ENCODE peak calls at places on chromosomes 5 and 9, in seven cellular contexts. M is HFFc6, F is RWPE1, I is WTC11, Z is suprapubic skin, P is AG09309, J is mesothelial cell of epicardium. N is an unnamed sample.
A peak's percentile ranks its signal among the peaks of the same experiment; 100 is the strongest.

GRCh38 chr9:1460143-1460769 is 410.1 kb downstream of the DMRT2 start:
- DNase-seq in I (peak; percentile 28), M (no peak), P (no peak), F (peak; percentile 8), J (no peak), Z (no peak), N (no peak)

GRCh38 chr5:157108961-157109360 is at the start of gene HAVCR2:
- DNase-seq in Z (no peak), F (no peak), P (no peak), I (no peak), J (no peak), M (no peak), N (no peak)

GRCh38 chr9:20339611-20340010 is 282.7 kb downstream of the MLLT3 start:
- DNase-seq in J (no peak), P (no peak), F (no peak), M (no peak), Z (no peak), I (no peak), N (no peak)

GRCh38 chr5:137344723-137345322 is 154.3 kb downstream of the SPOCK1 start:
- DNase-seq in I (peak; percentile 74), Z (no peak), M (peak; percentile 67), P (peak; percentile 24), J (no peak), F (peak; percentile 29), N (peak; percentile 59)

GRCh38 chr9:123796618-123797484 is 133.1 kb downstream of the DENND1A start:
- DNase-seq in F (no peak), I (no peak), P (no peak), J (no peak), M (no peak), Z (no peak), N (no peak)

GRCh38 chr9:119667163-119667562 is 297.9 kb upstream of the BRINP1 start:
- DNase-seq in P (no peak), M (no peak), J (no peak), Z (no peak), F (no peak), I (no peak), N (no peak)

GRCh38 chr5:8907168-8907868 is 638.6 kb downstream of the SEMA5A start:
- DNase-seq in F (peak; percentile 79), M (peak; percentile 86), P (peak; percentile 62), I (no peak), J (no peak), Z (no peak), N (no peak)

GRCh38 chr5:101943784-101944183 is 352.3 kb downstream of the SLCO4C1 start:
- DNase-seq in F (no peak), P (no peak), Z (no peak), I (no peak), M (no peak), J (no peak), N (no peak)

GRCh38 chr9:94584555-94584954 is 9.1 kb downstream of the FBP2 start:
- DNase-seq in F (no peak), Z (no peak), I (no peak), P (no peak), J (no peak), M (no peak), N (no peak)

GRCh38 chr9:93890436-93890935 is 64.7 kb downstream of the BARX1 start:
- DNase-seq in M (no peak), Z (no peak), J (no peak), I (no peak), P (no peak), F (no peak), N (no peak)

GRCh38 chr5:124605516-124605915 is 140.9 kb downstream of the ZNF608 start:
- DNase-seq in I (no peak), F (no peak), P (no peak), M (no peak), Z (no peak), J (no peak), N (no peak)

GRCh38 chr9:87675466-87675865 is 50.5 kb upstream of the CTSL start:
- DNase-seq in P (no peak), M (no peak), F (no peak), I (no peak), J (no peak), Z (no peak), N (no peak)

GRCh38 chr5:178252258-178252657 is 19.7 kb upstream of the PHYKPL start:
- DNase-seq in M (no peak), P (no peak), I (no peak), J (no peak), Z (no peak), F (no peak), N (no peak)
- TF ChIP-seq CTCF in M (no peak), P (no peak), I (no peak), J (no peak), Z (no peak), F (no peak), N (no peak)

DNA sequence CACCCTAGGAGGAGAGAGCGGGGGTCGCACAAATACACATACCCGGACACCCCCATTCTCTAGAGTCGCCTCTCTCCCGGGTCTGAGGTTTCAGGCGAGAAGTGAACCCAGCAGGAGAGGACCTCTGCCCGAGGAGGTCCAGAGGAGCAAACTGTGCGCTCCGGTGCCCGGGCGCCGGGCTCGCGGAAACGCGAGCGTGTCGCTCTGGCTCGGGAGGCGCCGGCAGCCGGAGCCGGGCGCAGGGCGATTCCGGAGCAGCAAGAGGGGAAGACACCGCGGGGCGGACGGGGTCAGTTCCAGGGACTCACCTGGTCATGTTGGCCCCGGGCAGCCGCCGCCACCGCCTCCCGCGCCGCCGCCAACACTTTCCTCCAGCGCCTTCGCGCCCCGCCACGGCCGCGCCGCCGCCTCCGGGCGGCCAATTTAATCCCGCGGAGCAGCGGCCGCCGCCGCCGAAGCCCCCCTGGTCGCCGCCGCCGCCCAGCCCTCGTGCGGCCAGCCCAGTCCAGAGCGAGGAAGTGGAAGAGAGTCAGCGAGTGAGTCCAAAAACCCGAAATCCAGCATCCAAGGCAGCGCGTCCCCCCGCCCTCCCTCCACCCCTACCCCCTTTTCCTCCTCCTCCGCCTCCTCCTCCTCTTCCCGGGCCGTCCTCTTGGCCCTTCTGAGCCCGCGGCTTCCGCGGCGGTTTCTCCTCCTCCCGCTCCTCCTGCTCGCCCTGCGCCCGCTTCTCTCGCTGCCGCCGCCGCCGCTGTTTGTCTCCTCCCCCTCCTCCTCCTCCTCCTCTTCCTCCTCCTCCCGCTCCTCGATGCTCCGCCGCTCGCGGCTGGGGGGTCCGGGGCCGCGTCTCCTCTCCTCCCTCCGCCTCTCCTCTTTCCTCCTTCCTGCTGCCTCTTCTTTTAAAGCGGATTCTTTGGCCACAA is 1058.0 kb upstream of the DMAC1 start:
- DNase-seq in J (peak; percentile 70), P (no peak), I (peak; percentile 77), F (no peak), M (no peak), Z (no peak), N (peak; percentile 15)
- TF ChIP-seq CTCF in J (no peak), P (no peak), I (no peak), F (no peak), M (no peak), Z (no peak), N (no peak)

GRCh38 chr5:177520271-177520670 is 3.5 kb upstream of the DDX41 start:
- DNase-seq in Z (no peak), I (no peak), P (no peak), J (no peak), F (no peak), M (no peak), N (no peak)

GRCh38 chr5:177519463-177520235 is 2.9 kb upstream of the DDX41 start:
- DNase-seq in M (no peak), J (no peak), P (no peak), I (no peak), F (no peak), Z (no peak), N (no peak)

GRCh38 chr5:177523711-177524538 is 7.2 kb upstream of the DDX41 start:
- DNase-seq in P (no peak), I (no peak), M (no peak), Z (no peak), J (no peak), F (no peak), N (no peak)

GRCh38 chr5:177524539-177524900 is 7.8 kb upstream of the DDX41 start:
- DNase-seq in J (no peak), P (no peak), M (no peak), F (no peak), I (no peak), Z (no peak), N (no peak)

DNA sequence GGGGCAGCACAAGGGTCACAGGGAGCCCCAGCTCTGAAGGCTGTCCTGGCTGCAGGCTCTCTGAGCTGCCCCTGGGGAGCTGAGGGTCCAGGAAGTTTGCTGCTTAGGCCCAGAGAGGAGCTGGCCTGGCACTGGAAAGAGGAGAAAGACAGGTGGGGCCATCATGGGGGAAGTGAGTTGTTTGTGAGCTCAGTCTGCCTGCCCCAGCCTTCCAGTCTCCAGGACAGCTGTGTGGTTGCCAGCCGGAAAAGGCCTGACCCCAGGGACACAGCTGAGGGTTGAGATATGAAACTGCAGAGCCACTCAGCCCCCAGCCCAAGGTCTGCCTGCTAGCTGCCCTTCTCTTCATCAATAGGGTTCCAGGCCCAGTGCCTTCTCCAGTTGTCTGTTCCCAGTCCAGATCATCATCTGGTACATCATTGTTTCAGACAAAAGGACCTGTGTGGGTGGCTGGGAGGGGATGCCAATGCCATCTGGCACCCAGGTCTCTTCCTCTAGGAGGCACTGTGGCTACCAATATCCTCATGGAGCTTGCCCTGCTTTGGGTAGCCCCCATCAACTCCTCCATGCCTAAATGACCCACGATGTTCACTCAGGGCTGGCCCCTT is 4.2 kb upstream of the DDX41 start:
- DNase-seq in J (no peak), F (no peak), P (no peak), M (no peak), Z (no peak), I (no peak), N (no peak)
- TF ChIP-seq CTCF in J (no peak), F (no peak), P (no peak), M (peak; percentile 40), Z (no peak), I (no peak), N (peak; percentile 14)

GRCh38 chr9:98520221-98520920 is 188.4 kb downstream of the GABBR2 start:
- DNase-seq in Z (no peak), I (no peak), M (no peak), P (no peak), F (no peak), J (no peak), N (no peak)

GRCh38 chr9:98521141-98521540 is 187.6 kb downstream of the GABBR2 start:
- DNase-seq in Z (no peak), I (no peak), F (peak; percentile 54), P (peak; percentile 34), J (no peak), M (peak; percentile 78), N (no peak)

GRCh38 chr9:98519641-98520040 is 189.1 kb downstream of the GABBR2 start:
- DNase-seq in J (no peak), I (no peak), F (no peak), P (no peak), M (no peak), Z (no peak), N (no peak)

GRCh38 chr9:98522487-98522886 is 186.2 kb downstream of the GABBR2 start:
- DNase-seq in P (no peak), F (peak; percentile 31), J (no peak), M (no peak), Z (no peak), I (no peak), N (no peak)

DNA sequence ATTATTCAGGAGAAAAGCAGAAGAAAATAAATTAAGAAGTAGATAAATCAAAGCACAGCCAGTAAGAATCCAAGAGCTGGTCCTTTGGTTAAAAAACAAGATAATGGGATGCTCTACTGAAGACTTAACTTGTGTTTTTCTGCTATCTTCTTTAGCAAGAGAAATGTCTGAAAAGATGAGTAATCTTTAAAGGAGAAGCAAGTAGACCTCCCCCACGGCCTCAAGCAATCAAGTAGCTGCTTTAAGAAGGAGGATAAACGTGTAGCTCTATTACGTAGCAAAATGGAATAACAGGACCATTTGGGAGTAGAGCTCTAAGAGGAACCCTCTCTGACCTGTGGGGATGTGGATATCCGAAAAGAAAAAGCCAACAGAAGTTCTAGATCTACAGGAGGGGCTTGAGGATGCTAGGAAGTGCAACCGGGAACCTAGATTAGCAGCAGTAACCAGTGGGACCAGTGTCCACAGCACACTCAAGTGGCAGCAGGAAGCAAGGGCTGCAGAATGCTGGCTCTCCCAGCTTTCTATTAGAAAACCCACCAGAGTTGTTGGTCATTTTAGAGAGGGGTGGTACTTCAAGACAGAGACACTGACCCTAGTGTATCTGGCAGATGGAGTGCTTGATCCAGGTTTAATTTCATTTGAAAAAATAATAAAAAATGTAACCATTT is 185.4 kb downstream of the GABBR2 start:
- DNase-seq in I (peak; percentile 40), M (peak; percentile 51), J (no peak), P (no peak), Z (no peak), F (peak; percentile 64), N (no peak)
- TF ChIP-seq CTCF in I (no peak), M (peak; percentile 76), J (no peak), P (peak; percentile 59), Z (no peak), F (peak; percentile 10), N (peak; percentile 51)

N was measured in BE2C.